ENCODE peak calls at places on chromosome 14, in five cellular contexts. A, Y, M, N and X are unnamed samples.

GRCh38 chr14:22555573-22556011 is 33.4 kb downstream of the DAD1 start:
- ATAC-seq in A (no peak), Y (peak), M (no peak), N (peak), X (no peak)

GRCh38 chr14:71398450-71398849 is 491.2 kb downstream of the PCNX1 start:
- ATAC-seq in A (no peak), Y (no peak), M (no peak), N (peak), X (peak)

GRCh38 chr14:73634333-73634833 is 10.4 kb upstream of the DNAL1 start:
- ATAC-seq in A (no peak), Y (no peak), M (peak), N (peak), X (peak)

GRCh38 chr14:103220982-103221641 is 97.9 kb downstream of the TNFAIP2 start:
- ATAC-seq in A (no peak), Y (no peak), M (no peak), N (no peak), X (no peak)

GRCh38 chr14:71554959-71555612 is 377.1 kb upstream of the RGS6 start:
- ATAC-seq in A (no peak), Y (no peak), M (no peak), N (no peak), X (peak)

GRCh38 chr14:20415723-20416622 is 2.7 kb upstream of the TEP1 start:
- ATAC-seq in A (peak), Y (peak), M (no peak), N (peak), X (peak)

GRCh38 chr14:104546021-104546491 is 33.5 kb upstream of the C14orf180 start:
- ATAC-seq in A (no peak), Y (no peak), M (no peak), N (no peak), X (no peak)

GRCh38 chr14:75542585-75543091 is 20.4 kb downstream of the BATF start:
- ATAC-seq in A (peak), Y (peak), M (peak), N (peak), X (peak)

GRCh38 chr14:76396714-76397187 is 20.8 kb downstream of the ESRRB start:
- ATAC-seq in A (no peak), Y (no peak), M (no peak), N (no peak), X (no peak)

GRCh38 chr14:71001742-71002141 is 94.5 kb downstream of the PCNX1 start:
- ATAC-seq in A (no peak), Y (no peak), M (no peak), N (no peak), X (no peak)